ENCODE peak calls at places on chromosomes 16 and 17, in nine cellular contexts. One of them, this sample, is unnamed.

GRCh38 chr16:2027024-2028010 is 615 bp downstream of the NHERF2 start:
- DNase-seq in fibroblast of pulmonary artery: peak
- DNase-seq in mucosa of descending colon: no peak
- DNase-seq in upper lobe of right lung: peak
- DNase-seq in BJ: no peak
- DNase-seq in HFF-Myc: no peak
- DNase-seq in IMR-90: peak
- DNase-seq in AG10803: peak
- DNase-seq in astrocyte of the cerebellum: no peak
- DNase-seq in this sample: peak

GRCh38 chr17:4583206-4583605 is 1.1 kb upstream of the SMTNL2 start:
- DNase-seq in BJ: no peak
- DNase-seq in HFF-Myc: no peak
- DNase-seq in upper lobe of right lung: peak
- DNase-seq in astrocyte of the cerebellum: no peak
- DNase-seq in AG10803: no peak
- DNase-seq in mucosa of descending colon: no peak
- DNase-seq in IMR-90: no peak
- DNase-seq in fibroblast of pulmonary artery: no peak
- DNase-seq in this sample: no peak

GRCh38 chr16:35414563-35414962 is 1955.2 kb downstream of the TP53TG3F start:
- DNase-seq in HFF-Myc: no peak
- DNase-seq in IMR-90: no peak
- DNase-seq in BJ: no peak
- DNase-seq in astrocyte of the cerebellum: no peak
- DNase-seq in fibroblast of pulmonary artery: no peak
- DNase-seq in upper lobe of right lung: peak
- DNase-seq in AG10803: no peak
- DNase-seq in mucosa of descending colon: no peak
- DNase-seq in this sample: no peak

GRCh38 chr17:32593003-32593402 is 106.2 kb downstream of the CDK5R1 start:
- DNase-seq in astrocyte of the cerebellum: no peak
- DNase-seq in IMR-90: no peak
- DNase-seq in fibroblast of pulmonary artery: no peak
- DNase-seq in mucosa of descending colon: no peak
- DNase-seq in upper lobe of right lung: no peak
- DNase-seq in HFF-Myc: no peak
- DNase-seq in AG10803: no peak
- DNase-seq in BJ: no peak
- DNase-seq in this sample: no peak

GRCh38 chr17:60102632-60103047 is 23.9 kb upstream of the HEATR6 start:
- DNase-seq in upper lobe of right lung: peak
- DNase-seq in HFF-Myc: no peak
- DNase-seq in AG10803: peak
- DNase-seq in fibroblast of pulmonary artery: peak
- DNase-seq in BJ: no peak
- DNase-seq in IMR-90: peak
- DNase-seq in astrocyte of the cerebellum: no peak
- DNase-seq in mucosa of descending colon: peak
- DNase-seq in this sample: peak

GRCh38 chr17:41048441-41048840 is 1.3 kb upstream of the KRTAP2-1 start:
- DNase-seq in upper lobe of right lung: no peak
- DNase-seq in fibroblast of pulmonary artery: no peak
- DNase-seq in BJ: peak
- DNase-seq in astrocyte of the cerebellum: no peak
- DNase-seq in AG10803: peak
- DNase-seq in HFF-Myc: no peak
- DNase-seq in mucosa of descending colon: no peak
- DNase-seq in IMR-90: peak
- DNase-seq in this sample: no peak

GRCh38 chr17:53844476-53845107 is 21.9 kb downstream of the KIF2B start:
- DNase-seq in HFF-Myc: no peak
- DNase-seq in IMR-90: no peak
- DNase-seq in upper lobe of right lung: no peak
- DNase-seq in fibroblast of pulmonary artery: no peak
- DNase-seq in mucosa of descending colon: no peak
- DNase-seq in BJ: no peak
- DNase-seq in astrocyte of the cerebellum: no peak
- DNase-seq in AG10803: no peak
- DNase-seq in this sample: no peak

GRCh38 chr17:72383053-72383847 is 262.4 kb downstream of the SOX9 start:
- DNase-seq in upper lobe of right lung: no peak
- DNase-seq in AG10803: no peak
- DNase-seq in astrocyte of the cerebellum: no peak
- DNase-seq in fibroblast of pulmonary artery: no peak
- DNase-seq in BJ: no peak
- DNase-seq in HFF-Myc: no peak
- DNase-seq in IMR-90: no peak
- DNase-seq in mucosa of descending colon: no peak
- DNase-seq in this sample: no peak

GRCh38 chr17:73013816-73014663 is 78.4 kb downstream of the SLC39A11 start:
- DNase-seq in IMR-90: peak
- DNase-seq in HFF-Myc: no peak
- DNase-seq in mucosa of descending colon: no peak
- DNase-seq in AG10803: no peak
- DNase-seq in astrocyte of the cerebellum: peak
- DNase-seq in BJ: no peak
- DNase-seq in upper lobe of right lung: no peak
- DNase-seq in fibroblast of pulmonary artery: no peak
- DNase-seq in this sample: peak

GRCh38 chr16:17434006-17434405 is 36.8 kb downstream of the XYLT1 start:
- DNase-seq in HFF-Myc: no peak
- DNase-seq in mucosa of descending colon: no peak
- DNase-seq in BJ: no peak
- DNase-seq in upper lobe of right lung: no peak
- DNase-seq in astrocyte of the cerebellum: no peak
- DNase-seq in AG10803: peak
- DNase-seq in fibroblast of pulmonary artery: peak
- DNase-seq in IMR-90: no peak
- DNase-seq in this sample: no peak

GRCh38 chr17:44005865-44006580 is 1.6 kb downstream of the NAGS start:
- DNase-seq in BJ: no peak
- DNase-seq in fibroblast of pulmonary artery: no peak
- DNase-seq in IMR-90: no peak
- DNase-seq in upper lobe of right lung: peak
- DNase-seq in astrocyte of the cerebellum: no peak
- DNase-seq in AG10803: no peak
- DNase-seq in mucosa of descending colon: peak
- DNase-seq in HFF-Myc: no peak
- DNase-seq in this sample: no peak

GRCh38 chr17:72730091-72730490 is 362.4 kb downstream of the SLC39A11 start:
- DNase-seq in upper lobe of right lung: no peak
- DNase-seq in fibroblast of pulmonary artery: peak
- DNase-seq in mucosa of descending colon: no peak
- DNase-seq in AG10803: no peak
- DNase-seq in HFF-Myc: no peak
- DNase-seq in astrocyte of the cerebellum: no peak
- DNase-seq in BJ: no peak
- DNase-seq in IMR-90: peak
- DNase-seq in this sample: peak

GRCh38 chr16:81483064-81483969 is 38.7 kb downstream of the CMIP start:
- DNase-seq in IMR-90: peak
- DNase-seq in AG10803: no peak
- DNase-seq in fibroblast of pulmonary artery: peak
- DNase-seq in upper lobe of right lung: no peak
- DNase-seq in HFF-Myc: no peak
- DNase-seq in mucosa of descending colon: no peak
- DNase-seq in BJ: no peak
- DNase-seq in astrocyte of the cerebellum: no peak
- DNase-seq in this sample: no peak

GRCh38 chr16:69448470-69449193 is 24.2 kb downstream of the CYB5B start:
- DNase-seq in mucosa of descending colon: peak
- DNase-seq in HFF-Myc: peak
- DNase-seq in BJ: no peak
- DNase-seq in fibroblast of pulmonary artery: peak
- DNase-seq in upper lobe of right lung: no peak
- DNase-seq in IMR-90: peak
- DNase-seq in astrocyte of the cerebellum: no peak
- DNase-seq in AG10803: peak
- DNase-seq in this sample: peak

GRCh38 chr17:27513849-27514248 is 57.6 kb downstream of the KSR1 start:
- DNase-seq in IMR-90: no peak
- DNase-seq in astrocyte of the cerebellum: no peak
- DNase-seq in fibroblast of pulmonary artery: no peak
- DNase-seq in BJ: no peak
- DNase-seq in upper lobe of right lung: no peak
- DNase-seq in mucosa of descending colon: no peak
- DNase-seq in AG10803: no peak
- DNase-seq in HFF-Myc: no peak
- DNase-seq in this sample: no peak

GRCh38 chr17:63475491-63476412 is 1.1 kb upstream of the ACE start:
- DNase-seq in mucosa of descending colon: no peak
- DNase-seq in HFF-Myc: no peak
- DNase-seq in astrocyte of the cerebellum: no peak
- DNase-seq in IMR-90: peak
- DNase-seq in AG10803: no peak
- DNase-seq in upper lobe of right lung: no peak
- DNase-seq in BJ: no peak
- DNase-seq in fibroblast of pulmonary artery: no peak
- DNase-seq in this sample: no peak

GRCh38 chr17:78759969-78760352 is 22.1 kb downstream of the CYTH1 start:
- DNase-seq in AG10803: no peak
- DNase-seq in astrocyte of the cerebellum: no peak
- DNase-seq in mucosa of descending colon: no peak
- DNase-seq in HFF-Myc: no peak
- DNase-seq in IMR-90: no peak
- DNase-seq in upper lobe of right lung: no peak
- DNase-seq in fibroblast of pulmonary artery: no peak
- DNase-seq in BJ: no peak
- DNase-seq in this sample: no peak

GRCh38 chr16:25198021-25198420 is 18.7 kb upstream of the AQP8 start:
- DNase-seq in HFF-Myc: no peak
- DNase-seq in BJ: no peak
- DNase-seq in AG10803: no peak
- DNase-seq in IMR-90: peak
- DNase-seq in astrocyte of the cerebellum: no peak
- DNase-seq in fibroblast of pulmonary artery: no peak
- DNase-seq in upper lobe of right lung: no peak
- DNase-seq in mucosa of descending colon: no peak
- DNase-seq in this sample: peak

GRCh38 chr16:17830651-17831050 is 359.9 kb upstream of the XYLT1 start:
- DNase-seq in astrocyte of the cerebellum: no peak
- DNase-seq in HFF-Myc: no peak
- DNase-seq in BJ: peak
- DNase-seq in AG10803: peak
- DNase-seq in upper lobe of right lung: no peak
- DNase-seq in fibroblast of pulmonary artery: no peak
- DNase-seq in mucosa of descending colon: no peak
- DNase-seq in IMR-90: no peak
- DNase-seq in this sample: no peak

GRCh38 chr17:12545877-12546513 is 119.7 kb upstream of the MYOCD start:
- DNase-seq in IMR-90: peak
- DNase-seq in HFF-Myc: peak
- DNase-seq in fibroblast of pulmonary artery: peak
- DNase-seq in astrocyte of the cerebellum: peak
- DNase-seq in upper lobe of right lung: no peak
- DNase-seq in AG10803: peak
- DNase-seq in mucosa of descending colon: peak
- DNase-seq in BJ: no peak
- DNase-seq in this sample: peak
- H3K4me3 ChIP-seq in IMR-90: no peak
- H3K4me3 ChIP-seq in HFF-Myc: no peak
- H3K4me3 ChIP-seq in fibroblast of pulmonary artery: no peak
- H3K4me3 ChIP-seq in astrocyte of the cerebellum: no peak
- H3K4me3 ChIP-seq in upper lobe of right lung: no peak
- H3K4me3 ChIP-seq in AG10803: no peak
- H3K4me3 ChIP-seq in mucosa of descending colon: no peak
- H3K4me3 ChIP-seq in BJ: no peak
- H3K4me3 ChIP-seq in this sample: no peak

GRCh38 chr16:67562918-67563707 is 787 bp downstream of the CTCF start:
- DNase-seq in mucosa of descending colon: peak
- DNase-seq in HFF-Myc: no peak
- DNase-seq in astrocyte of the cerebellum: no peak
- DNase-seq in upper lobe of right lung: peak
- DNase-seq in fibroblast of pulmonary artery: peak
- DNase-seq in BJ: no peak
- DNase-seq in IMR-90: peak
- DNase-seq in AG10803: peak
- DNase-seq in this sample: peak
- TF ChIP-seq CTCF in mucosa of descending colon: no peak
- TF ChIP-seq CTCF in HFF-Myc: peak
- TF ChIP-seq CTCF in astrocyte of the cerebellum: peak
- TF ChIP-seq CTCF in upper lobe of right lung: peak
- TF ChIP-seq CTCF in fibroblast of pulmonary artery: no peak
- TF ChIP-seq CTCF in BJ: peak
- TF ChIP-seq CTCF in IMR-90: peak
- TF ChIP-seq CTCF in AG10803: no peak
- TF ChIP-seq CTCF in this sample: no peak

DNA sequence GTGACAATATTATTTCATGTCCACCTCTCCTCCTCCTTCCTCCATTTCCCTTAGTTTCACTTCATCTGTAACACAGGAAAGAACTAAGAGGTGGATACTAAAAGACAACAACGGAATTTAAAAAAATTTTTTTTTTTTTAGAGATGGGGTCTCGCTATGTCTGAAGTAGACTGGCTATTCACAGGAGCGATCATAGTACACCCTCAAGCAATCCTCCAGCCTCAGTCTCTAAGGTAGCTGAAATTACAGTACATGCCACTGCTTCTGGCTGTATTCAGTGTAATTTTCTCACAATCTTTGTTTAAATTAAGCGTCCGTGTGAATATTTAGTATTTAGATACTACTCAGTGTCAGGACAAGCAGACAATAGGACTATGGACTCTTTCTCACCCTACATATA is 35.6 kb downstream of the FBXL20 start:
- DNase-seq in IMR-90: no peak
- DNase-seq in AG10803: no peak
- DNase-seq in mucosa of descending colon: no peak
- DNase-seq in upper lobe of right lung: no peak
- DNase-seq in fibroblast of pulmonary artery: no peak
- DNase-seq in astrocyte of the cerebellum: no peak
- DNase-seq in BJ: no peak
- DNase-seq in HFF-Myc: no peak
- DNase-seq in this sample: no peak
- H3K4me3 ChIP-seq in IMR-90: no peak
- H3K4me3 ChIP-seq in AG10803: peak
- H3K4me3 ChIP-seq in mucosa of descending colon: no peak
- H3K4me3 ChIP-seq in upper lobe of right lung: no peak
- H3K4me3 ChIP-seq in fibroblast of pulmonary artery: peak
- H3K4me3 ChIP-seq in astrocyte of the cerebellum: no peak
- H3K4me3 ChIP-seq in BJ: peak
- H3K4me3 ChIP-seq in HFF-Myc: peak
- H3K4me3 ChIP-seq in this sample: no peak

GRCh38 chr16:76665571-76666275 is 388.5 kb downstream of the CNTNAP4 start:
- DNase-seq in BJ: no peak
- DNase-seq in HFF-Myc: no peak
- DNase-seq in astrocyte of the cerebellum: no peak
- DNase-seq in upper lobe of right lung: no peak
- DNase-seq in AG10803: no peak
- DNase-seq in IMR-90: no peak
- DNase-seq in fibroblast of pulmonary artery: no peak
- DNase-seq in mucosa of descending colon: no peak
- DNase-seq in this sample: no peak

GRCh38 chr16:76670125-76670857 is 393.1 kb downstream of the CNTNAP4 start:
- DNase-seq in upper lobe of right lung: no peak
- DNase-seq in BJ: no peak
- DNase-seq in IMR-90: no peak
- DNase-seq in astrocyte of the cerebellum: no peak
- DNase-seq in AG10803: no peak
- DNase-seq in HFF-Myc: no peak
- DNase-seq in fibroblast of pulmonary artery: no peak
- DNase-seq in mucosa of descending colon: no peak
- DNase-seq in this sample: no peak

GRCh38 chr16:76669288-76669687 is 392.1 kb downstream of the CNTNAP4 start:
- DNase-seq in upper lobe of right lung: no peak
- DNase-seq in mucosa of descending colon: no peak
- DNase-seq in AG10803: no peak
- DNase-seq in astrocyte of the cerebellum: no peak
- DNase-seq in fibroblast of pulmonary artery: no peak
- DNase-seq in BJ: no peak
- DNase-seq in HFF-Myc: no peak
- DNase-seq in IMR-90: no peak
- DNase-seq in this sample: no peak

GRCh38 chr16:76668207-76668725 is 391.1 kb downstream of the CNTNAP4 start:
- DNase-seq in HFF-Myc: no peak
- DNase-seq in BJ: no peak
- DNase-seq in upper lobe of right lung: no peak
- DNase-seq in mucosa of descending colon: no peak
- DNase-seq in IMR-90: no peak
- DNase-seq in AG10803: no peak
- DNase-seq in astrocyte of the cerebellum: no peak
- DNase-seq in fibroblast of pulmonary artery: no peak
- DNase-seq in this sample: no peak
- TF ChIP-seq CTCF in HFF-Myc: no peak
- TF ChIP-seq CTCF in BJ: no peak
- TF ChIP-seq CTCF in upper lobe of right lung: no peak
- TF ChIP-seq CTCF in mucosa of descending colon: no peak
- TF ChIP-seq CTCF in IMR-90: no peak
- TF ChIP-seq CTCF in AG10803: no peak
- TF ChIP-seq CTCF in astrocyte of the cerebellum: no peak
- TF ChIP-seq CTCF in fibroblast of pulmonary artery: no peak
- TF ChIP-seq CTCF in this sample: no peak